ENCODE peak calls at places on chromosome 7, in five cellular contexts. L is C1 segment of cervical spinal cord; P is NCI-H2227 treated with DMSO at 0.1 percent for 48 hours; H is activated effector memory CD4-positive, alpha-beta T cell treated with anti-CD3 and anti-CD28 coated beads, Interleukin-2, amount 50 U/mL, for 16 hours; T is islet precursor cell. Y is an unnamed sample.
A peak's percentile ranks its signal among the peaks of the same experiment; 100 is the strongest.

GRCh38 chr7:127000725-127001124 is 252.0 kb downstream of the GRM8 start:
- DNase-seq in P (no peak), H (no peak), T (no peak), L (no peak), Y (no peak)

GRCh38 chr7:142231716-142232115 is 26.1 kb downstream of the PRSS58 start:
- DNase-seq in L (no peak), P (no peak), H (no peak), T (peak; percentile 80), Y (no peak)

GRCh38 chr7:17402628-17403278 is 104.3 kb downstream of the AHR start:
- DNase-seq in P (no peak), L (no peak), T (no peak), H (no peak), Y (no peak)

GRCh38 chr7:154503962-154504550 is 451.9 kb downstream of the DPP6 start:
- DNase-seq in P (no peak), T (no peak), L (no peak), H (no peak), Y (no peak)

GRCh38 chr7:35605760-35606159 is 89.2 kb downstream of the HERPUD2 start:
- DNase-seq in P (no peak), L (no peak), H (no peak), T (no peak), Y (no peak)

GRCh38 chr7:37009282-37009681 is 285.0 kb upstream of the AOAH start:
- DNase-seq in L (no peak), H (no peak), P (no peak), T (no peak), Y (no peak)

GRCh38 chr7:94848531-94848930 is 58.9 kb upstream of the PPP1R9A start:
- DNase-seq in H (no peak), P (no peak), L (no peak), T (no peak), Y (no peak)

GRCh38 chr7:22631730-22632129 is 95.3 kb upstream of the IL6 start:
- DNase-seq in P (no peak), H (no peak), T (no peak), L (no peak), Y (no peak)

GRCh38 chr7:107045980-107046379 is 1.5 kb downstream of the PRKAR2B start:
- DNase-seq in T (no peak), P (no peak), H (no peak), L (no peak), Y (no peak)

GRCh38 chr7:139034855-139035587 is 821 bp downstream of the ZC3HAV1L start:
- DNase-seq in P (peak; percentile 49), L (peak; percentile 23), T (peak; percentile 58), H (peak; percentile 70), Y (peak; percentile 66)

GRCh38 chr7:135193615-135194081 is 17.7 kb downstream of the WDR91 start:
- DNase-seq in L (no peak), H (peak; percentile 14), T (no peak), P (no peak), Y (no peak)

GRCh38 chr7:12570148-12570528 is 382 bp upstream of the SCIN start:
- DNase-seq in L (no peak), P (no peak), H (no peak), T (no peak), Y (no peak)

GRCh38 chr7:137546671-137547070 is 203.1 kb upstream of the PTN start:
- DNase-seq in H (no peak), T (no peak), P (no peak), L (no peak), Y (no peak)

GRCh38 chr7:100803398-100804161 is 23.7 kb downstream of the EPHB4 start:
- DNase-seq in H (peak; percentile 68), T (peak; percentile 96), L (peak; percentile 70), P (peak; percentile 86), Y (peak; percentile 79)

GRCh38 chr7:74656421-74656910 is 1.1 kb upstream of the GTF2I start:
- DNase-seq in P (peak; percentile 83), H (peak; percentile 88), L (peak; percentile 67), T (no peak), Y (no peak)

GRCh38 chr7:158602905-158603772 is 15.5 kb upstream of the PTPRN2 start:
- DNase-seq in L (no peak), T (peak; percentile 35), H (no peak), P (no peak), Y (peak; percentile 60)

GRCh38 chr7:127588019-127588696 is at the start of gene ARF5:
- DNase-seq in L (peak; percentile 92), H (peak; percentile 96), T (peak; percentile 94), P (peak; percentile 80), Y (peak; percentile 96)

GRCh38 chr7:71752171-71752935 is 620.4 kb downstream of the GALNT17 start:
- DNase-seq in H (no peak), L (peak; percentile 61), P (no peak), T (peak; percentile 83), Y (no peak)

GRCh38 chr7:101563198-101563901 is 65.7 kb downstream of the MYL10 start:
- DNase-seq in P (no peak), T (peak; percentile 60), H (no peak), L (no peak), Y (peak; percentile 31)

GRCh38 chr7:103432713-103433112 is 13.3 kb downstream of the SLC26A5 start:
- DNase-seq in H (no peak), T (no peak), L (no peak), P (no peak), Y (no peak)

GRCh38 chr7:129553861-129554530 is 51.7 kb downstream of the SMKR1 start:
- DNase-seq in L (no peak), P (peak; percentile 90), H (peak; percentile 71), T (no peak), Y (no peak)

GRCh38 chr7:2032876-2033407 is 199.8 kb downstream of the MAD1L1 start:
- DNase-seq in L (no peak), P (no peak), T (no peak), H (peak; percentile 38), Y (peak; percentile 72)

GRCh38 chr7:1591396-1591795 is 21.6 kb upstream of the PSMG3 start:
- DNase-seq in L (no peak), H (no peak), P (no peak), T (no peak), Y (no peak)

GRCh38 chr7:116258734-116259133 is 48.4 kb downstream of the TES start:
- DNase-seq in L (peak; percentile 10), P (no peak), H (no peak), T (no peak), Y (no peak)

GRCh38 chr7:99730992-99731391 is 4.0 kb downstream of the CYP3A7 start:
- DNase-seq in L (no peak), H (no peak), T (no peak), P (no peak), Y (no peak)

GRCh38 chr7:127715272-127715671 is 63.3 kb downstream of the SND1 start:
- DNase-seq in L (no peak), P (no peak), T (no peak), H (no peak), Y (no peak)